ENCODE peak calls at places on chromosomes 1 and 21, in eight cellular contexts. One of them, this sample, is unnamed.

GRCh38 chr1:162973381-162973795 is 95.8 kb upstream of the RGS4 start:
- DNase-seq in lower lobe of right lung: no peak
- DNase-seq in neural progenitor cell: no peak
- DNase-seq in mammary epithelial cell: peak; percentile 73
- DNase-seq in AG04449: peak; percentile 76
- DNase-seq in HCT116: no peak
- DNase-seq in stomach: no peak
- DNase-seq in sigmoid colon: no peak
- DNase-seq in this sample: peak; percentile 86

GRCh38 chr1:110083453-110084225 is 13.2 kb upstream of the ALX3 start:
- DNase-seq in lower lobe of right lung: no peak
- DNase-seq in neural progenitor cell: peak; percentile 39
- DNase-seq in mammary epithelial cell: no peak
- DNase-seq in AG04449: no peak
- DNase-seq in HCT116: no peak
- DNase-seq in stomach: no peak
- DNase-seq in sigmoid colon: no peak
- DNase-seq in this sample: no peak

GRCh38 chr1:65458730-65459396 is 38.4 kb downstream of the LEPR start:
- DNase-seq in lower lobe of right lung: no peak
- DNase-seq in neural progenitor cell: no peak
- DNase-seq in mammary epithelial cell: peak; percentile 29
- DNase-seq in AG04449: no peak
- DNase-seq in HCT116: no peak
- DNase-seq in stomach: no peak
- DNase-seq in sigmoid colon: no peak
- DNase-seq in this sample: peak; percentile 54

GRCh38 chr1:64756770-64757169 is 11.9 kb downstream of the RAVER2 start:
- DNase-seq in lower lobe of right lung: no peak
- DNase-seq in neural progenitor cell: no peak
- DNase-seq in mammary epithelial cell: no peak
- DNase-seq in AG04449: no peak
- DNase-seq in HCT116: no peak
- DNase-seq in stomach: no peak
- DNase-seq in sigmoid colon: no peak
- DNase-seq in this sample: no peak

GRCh38 chr21:38082936-38083335 is 166.7 kb upstream of the KCNJ6 start:
- DNase-seq in lower lobe of right lung: no peak
- DNase-seq in neural progenitor cell: no peak
- DNase-seq in mammary epithelial cell: peak; percentile 48
- DNase-seq in AG04449: no peak
- DNase-seq in HCT116: no peak
- DNase-seq in stomach: no peak
- DNase-seq in sigmoid colon: no peak
- DNase-seq in this sample: no peak

GRCh38 chr1:9877962-9878361 is 32.1 kb downstream of the CTNNBIP1 start:
- DNase-seq in lower lobe of right lung: no peak
- DNase-seq in neural progenitor cell: no peak
- DNase-seq in mammary epithelial cell: peak; percentile 81
- DNase-seq in AG04449: no peak
- DNase-seq in HCT116: peak; percentile 46
- DNase-seq in stomach: peak; percentile 67
- DNase-seq in sigmoid colon: no peak
- DNase-seq in this sample: no peak

GRCh38 chr1:206591236-206591635 is 21.0 kb downstream of the EIF2D start:
- DNase-seq in lower lobe of right lung: no peak
- DNase-seq in neural progenitor cell: no peak
- DNase-seq in mammary epithelial cell: no peak
- DNase-seq in AG04449: no peak
- DNase-seq in HCT116: no peak
- DNase-seq in stomach: no peak
- DNase-seq in sigmoid colon: no peak
- DNase-seq in this sample: no peak

GRCh38 chr1:161763522-161764098 is 2.5 kb upstream of the ATF6 start:
- DNase-seq in lower lobe of right lung: no peak
- DNase-seq in neural progenitor cell: peak; percentile 37
- DNase-seq in mammary epithelial cell: peak; percentile 52
- DNase-seq in AG04449: no peak
- DNase-seq in HCT116: peak; percentile 75
- DNase-seq in stomach: peak; percentile 45
- DNase-seq in sigmoid colon: no peak
- DNase-seq in this sample: peak; percentile 10

GRCh38 chr1:236280438-236281285 is 1.1 kb downstream of the ERO1B start:
- DNase-seq in lower lobe of right lung: no peak
- DNase-seq in neural progenitor cell: peak; percentile 38
- DNase-seq in mammary epithelial cell: peak; percentile 5
- DNase-seq in AG04449: no peak
- DNase-seq in HCT116: no peak
- DNase-seq in stomach: no peak
- DNase-seq in sigmoid colon: peak; percentile 66
- DNase-seq in this sample: no peak

GRCh38 chr1:168343566-168343965 is 62.9 kb downstream of the TBX19 start:
- DNase-seq in lower lobe of right lung: no peak
- DNase-seq in neural progenitor cell: no peak
- DNase-seq in mammary epithelial cell: no peak
- DNase-seq in AG04449: no peak
- DNase-seq in HCT116: no peak
- DNase-seq in stomach: no peak
- DNase-seq in sigmoid colon: no peak
- DNase-seq in this sample: no peak
- TF ChIP-seq CTCF in lower lobe of right lung: no peak
- TF ChIP-seq CTCF in neural progenitor cell: peak; percentile 14
- TF ChIP-seq CTCF in mammary epithelial cell: peak; percentile 24
- TF ChIP-seq CTCF in AG04449: peak; percentile 8
- TF ChIP-seq CTCF in HCT116: peak; percentile 36
- TF ChIP-seq CTCF in stomach: no peak
- TF ChIP-seq CTCF in sigmoid colon: no peak
- TF ChIP-seq CTCF in this sample: peak; percentile 20

GRCh38 chr1:32350785-32351076 is 11.6 kb downstream of the FAM229A start:
- DNase-seq in lower lobe of right lung: no peak
- DNase-seq in neural progenitor cell: no peak
- DNase-seq in mammary epithelial cell: no peak
- DNase-seq in AG04449: no peak
- DNase-seq in HCT116: no peak
- DNase-seq in stomach: no peak
- DNase-seq in sigmoid colon: no peak
- DNase-seq in this sample: no peak
- H3K4me3 ChIP-seq in lower lobe of right lung: peak overlapping the region; percentile 79
- H3K4me3 ChIP-seq in neural progenitor cell: peak overlapping the region; percentile 85
- H3K4me3 ChIP-seq in mammary epithelial cell: peak overlapping the region; percentile 78
- H3K4me3 ChIP-seq in AG04449: peak overlapping the region; percentile 71
- H3K4me3 ChIP-seq in HCT116: no peak overlapping the region
- H3K4me3 ChIP-seq in stomach: peak overlapping the region; percentile 61
- H3K4me3 ChIP-seq in sigmoid colon: peak overlapping the region; percentile 70
- H3K4me3 ChIP-seq in this sample: no peak overlapping the region

GRCh38 chr1:85060038-85060437 is 11.7 kb upstream of the MCOLN3 start:
- DNase-seq in lower lobe of right lung: no peak
- DNase-seq in neural progenitor cell: no peak
- DNase-seq in mammary epithelial cell: no peak
- DNase-seq in AG04449: no peak
- DNase-seq in HCT116: no peak
- DNase-seq in stomach: no peak
- DNase-seq in sigmoid colon: no peak
- DNase-seq in this sample: no peak
- TF ChIP-seq CTCF in lower lobe of right lung: no peak
- TF ChIP-seq CTCF in neural progenitor cell: no peak
- TF ChIP-seq CTCF in mammary epithelial cell: no peak
- TF ChIP-seq CTCF in AG04449: no peak
- TF ChIP-seq CTCF in HCT116: no peak
- TF ChIP-seq CTCF in stomach: no peak
- TF ChIP-seq CTCF in sigmoid colon: no peak
- TF ChIP-seq CTCF in this sample: no peak

GRCh38 chr21:44485254-44485793 is 30.0 kb downstream of the LRRC3 start:
- DNase-seq in lower lobe of right lung: no peak
- DNase-seq in neural progenitor cell: peak; percentile 74
- DNase-seq in mammary epithelial cell: no peak
- DNase-seq in AG04449: no peak
- DNase-seq in HCT116: peak; percentile 46
- DNase-seq in stomach: no peak
- DNase-seq in sigmoid colon: no peak
- DNase-seq in this sample: peak; percentile 36
- H3K4me3 ChIP-seq in lower lobe of right lung: peak overlapping the region; percentile 36
- H3K4me3 ChIP-seq in neural progenitor cell: peak overlapping the region; percentile 43
- H3K4me3 ChIP-seq in mammary epithelial cell: no peak overlapping the region
- H3K4me3 ChIP-seq in AG04449: no peak overlapping the region
- H3K4me3 ChIP-seq in HCT116: peak overlapping the region; percentile 7
- H3K4me3 ChIP-seq in stomach: peak overlapping the region; percentile 3
- H3K4me3 ChIP-seq in sigmoid colon: peak overlapping the region; percentile 27
- H3K4me3 ChIP-seq in this sample: peak overlapping the region; percentile 12

GRCh38 chr1:208475951-208476824 is 232.0 kb upstream of the PLXNA2 start:
- DNase-seq in lower lobe of right lung: no peak
- DNase-seq in neural progenitor cell: peak; percentile 90
- DNase-seq in mammary epithelial cell: no peak
- DNase-seq in AG04449: no peak
- DNase-seq in HCT116: no peak
- DNase-seq in stomach: no peak
- DNase-seq in sigmoid colon: peak; percentile 67
- DNase-seq in this sample: no peak
- TF ChIP-seq CTCF in lower lobe of right lung: peak; percentile 27
- TF ChIP-seq CTCF in neural progenitor cell: peak; percentile 79
- TF ChIP-seq CTCF in mammary epithelial cell: peak; percentile 26
- TF ChIP-seq CTCF in AG04449: peak; percentile 14
- TF ChIP-seq CTCF in HCT116: peak; percentile 33
- TF ChIP-seq CTCF in stomach: no peak
- TF ChIP-seq CTCF in sigmoid colon: no peak
- TF ChIP-seq CTCF in this sample: no peak

GRCh38 chr1:209769171-209769904 is 13.5 kb downstream of the TRAF3IP3 start:
- DNase-seq in lower lobe of right lung: peak; percentile 75
- DNase-seq in neural progenitor cell: no peak
- DNase-seq in mammary epithelial cell: peak; percentile 89
- DNase-seq in AG04449: peak; percentile 77
- DNase-seq in HCT116: no peak
- DNase-seq in stomach: no peak
- DNase-seq in sigmoid colon: peak; percentile 88
- DNase-seq in this sample: peak; percentile 86

GRCh38 chr1:209767706-209768105 is 11.9 kb downstream of the TRAF3IP3 start:
- DNase-seq in lower lobe of right lung: no peak
- DNase-seq in neural progenitor cell: no peak
- DNase-seq in mammary epithelial cell: peak; percentile 34
- DNase-seq in AG04449: no peak
- DNase-seq in HCT116: no peak
- DNase-seq in stomach: no peak
- DNase-seq in sigmoid colon: no peak
- DNase-seq in this sample: no peak

GRCh38 chr1:209766051-209766450 is 10.2 kb downstream of the TRAF3IP3 start:
- DNase-seq in lower lobe of right lung: no peak
- DNase-seq in neural progenitor cell: no peak
- DNase-seq in mammary epithelial cell: peak; percentile 53
- DNase-seq in AG04449: no peak
- DNase-seq in HCT116: no peak
- DNase-seq in stomach: no peak
- DNase-seq in sigmoid colon: no peak
- DNase-seq in this sample: no peak

GRCh38 chr1:209768354-209768774 is 12.5 kb downstream of the TRAF3IP3 start:
- DNase-seq in lower lobe of right lung: no peak
- DNase-seq in neural progenitor cell: no peak
- DNase-seq in mammary epithelial cell: peak; percentile 32
- DNase-seq in AG04449: no peak
- DNase-seq in HCT116: no peak
- DNase-seq in stomach: peak; percentile 55
- DNase-seq in sigmoid colon: no peak
- DNase-seq in this sample: no peak

GRCh38 chr1:209767105-209767504 is 11.3 kb downstream of the TRAF3IP3 start:
- DNase-seq in lower lobe of right lung: no peak
- DNase-seq in neural progenitor cell: no peak
- DNase-seq in mammary epithelial cell: peak; percentile 6
- DNase-seq in AG04449: no peak
- DNase-seq in HCT116: no peak
- DNase-seq in stomach: no peak
- DNase-seq in sigmoid colon: no peak
- DNase-seq in this sample: no peak
- H3K4me3 ChIP-seq in lower lobe of right lung: no peak overlapping the region
- H3K4me3 ChIP-seq in neural progenitor cell: no peak overlapping the region
- H3K4me3 ChIP-seq in mammary epithelial cell: no peak overlapping the region
- H3K4me3 ChIP-seq in AG04449: no peak overlapping the region
- H3K4me3 ChIP-seq in HCT116: no peak overlapping the region
- H3K4me3 ChIP-seq in stomach: no peak overlapping the region
- H3K4me3 ChIP-seq in sigmoid colon: no peak overlapping the region
- H3K4me3 ChIP-seq in this sample: no peak overlapping the region

GRCh38 chr1:176843352-176844297 is 320.9 kb downstream of the ASTN1 start:
- DNase-seq in lower lobe of right lung: no peak
- DNase-seq in neural progenitor cell: peak; percentile 64
- DNase-seq in mammary epithelial cell: peak; percentile 12
- DNase-seq in AG04449: peak; percentile 26
- DNase-seq in HCT116: peak; percentile 7
- DNase-seq in stomach: no peak
- DNase-seq in sigmoid colon: no peak
- DNase-seq in this sample: peak; percentile 68
- TF ChIP-seq CTCF in lower lobe of right lung: peak; percentile 42
- TF ChIP-seq CTCF in neural progenitor cell: peak; percentile 71
- TF ChIP-seq CTCF in mammary epithelial cell: peak; percentile 66
- TF ChIP-seq CTCF in AG04449: peak; percentile 39
- TF ChIP-seq CTCF in HCT116: peak; percentile 47
- TF ChIP-seq CTCF in stomach: peak; percentile 21
- TF ChIP-seq CTCF in sigmoid colon: peak; percentile 46
- TF ChIP-seq CTCF in this sample: peak; percentile 60

GRCh38 chr21:39710866-39711265 is 34.1 kb upstream of the IGSF5 start:
- DNase-seq in lower lobe of right lung: no peak
- DNase-seq in neural progenitor cell: no peak
- DNase-seq in mammary epithelial cell: no peak
- DNase-seq in AG04449: no peak
- DNase-seq in HCT116: no peak
- DNase-seq in stomach: no peak
- DNase-seq in sigmoid colon: no peak
- DNase-seq in this sample: no peak

GRCh38 chr21:39703578-39703977 is 41.4 kb upstream of the IGSF5 start:
- DNase-seq in lower lobe of right lung: no peak
- DNase-seq in neural progenitor cell: no peak
- DNase-seq in mammary epithelial cell: no peak
- DNase-seq in AG04449: no peak
- DNase-seq in HCT116: no peak
- DNase-seq in stomach: no peak
- DNase-seq in sigmoid colon: no peak
- DNase-seq in this sample: no peak

GRCh38 chr21:39712976-39713375 is 32.0 kb upstream of the IGSF5 start:
- DNase-seq in lower lobe of right lung: no peak
- DNase-seq in neural progenitor cell: peak; percentile 47
- DNase-seq in mammary epithelial cell: no peak
- DNase-seq in AG04449: no peak
- DNase-seq in HCT116: no peak
- DNase-seq in stomach: no peak
- DNase-seq in sigmoid colon: no peak
- DNase-seq in this sample: no peak

GRCh38 chr21:39705849-39706248 is 39.1 kb upstream of the IGSF5 start:
- DNase-seq in lower lobe of right lung: no peak
- DNase-seq in neural progenitor cell: no peak
- DNase-seq in mammary epithelial cell: no peak
- DNase-seq in AG04449: no peak
- DNase-seq in HCT116: no peak
- DNase-seq in stomach: no peak
- DNase-seq in sigmoid colon: no peak
- DNase-seq in this sample: no peak

DNA sequence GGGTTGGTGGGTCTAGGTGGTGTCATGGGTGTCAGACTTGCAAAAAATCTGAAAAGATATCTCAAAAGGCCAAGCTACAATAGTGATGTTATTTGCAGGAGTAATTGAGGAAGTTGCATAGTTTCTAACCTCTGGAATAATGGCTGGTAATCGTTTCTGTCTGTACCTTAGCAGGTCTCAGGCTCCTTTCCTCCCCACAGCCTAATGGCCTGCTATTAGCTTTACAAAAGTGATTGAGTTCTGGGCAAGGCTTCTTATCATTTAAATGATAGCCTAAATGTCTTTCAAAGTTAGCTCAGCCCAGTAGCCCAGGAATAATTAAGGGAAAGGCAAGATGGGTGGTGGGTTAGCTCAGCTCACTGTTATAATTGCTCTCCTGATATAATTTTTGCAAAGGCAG is 37.7 kb upstream of the IGSF5 start:
- DNase-seq in lower lobe of right lung: no peak
- DNase-seq in neural progenitor cell: no peak
- DNase-seq in mammary epithelial cell: no peak
- DNase-seq in AG04449: no peak
- DNase-seq in HCT116: no peak
- DNase-seq in stomach: no peak
- DNase-seq in sigmoid colon: no peak
- DNase-seq in this sample: no peak
- H3K4me3 ChIP-seq in lower lobe of right lung: no peak overlapping the region
- H3K4me3 ChIP-seq in neural progenitor cell: no peak overlapping the region
- H3K4me3 ChIP-seq in mammary epithelial cell: no peak overlapping the region
- H3K4me3 ChIP-seq in AG04449: no peak overlapping the region
- H3K4me3 ChIP-seq in HCT116: no peak overlapping the region
- H3K4me3 ChIP-seq in stomach: no peak overlapping the region
- H3K4me3 ChIP-seq in sigmoid colon: no peak overlapping the region
- H3K4me3 ChIP-seq in this sample: no peak overlapping the region